ENCODE peak calls at places on chromosomes 4 and X, in nine cellular contexts. W is transverse colon, S is pancreas, K is left ventricle myocardium inferior, J is tibial artery, T is GM23338, Y is psoas muscle, U is tibial nerve, A is BE2C. L is an unnamed sample.

GRCh38 chrX:153502796-153503195 is 8.0 kb downstream of the BGN start:
- DNase-seq in U (no peak), S (no peak), K (no peak), W (no peak), T (no peak), A (no peak), Y (no peak), J (no peak), L (no peak)

GRCh38 chr4:102684605-102685052 is 76.1 kb downstream of the MANBA start:
- DNase-seq in A (no peak), K (no peak), T (no peak), S (no peak), Y (no peak), J (no peak), U (no peak), W (no peak), L (no peak)

GRCh38 chr4:22778547-22779163 is 85.9 kb downstream of the GBA3 start:
- DNase-seq in J (no peak), S (no peak), Y (no peak), U (no peak), A (peak; percentile 6), W (no peak), T (peak; percentile 6), K (no peak), L (no peak)

GRCh38 chr4:115687356-115687755 is 573.9 kb upstream of the NDST4 start:
- DNase-seq in J (no peak), S (no peak), W (no peak), T (no peak), A (no peak), U (no peak), K (no peak), Y (no peak), L (no peak)

GRCh38 chr4:30614771-30615170 is 105.4 kb upstream of the PCDH7 start:
- DNase-seq in U (no peak), W (no peak), S (no peak), K (no peak), T (no peak), A (no peak), Y (no peak), J (no peak), L (no peak)

GRCh38 chr4:791866-792630 is 33.9 kb downstream of the CPLX1 start:
- DNase-seq in K (no peak), A (no peak), Y (no peak), U (peak; percentile 14), W (peak; percentile 55), S (peak; percentile 68), T (peak; percentile 85), J (no peak), L (no peak)

GRCh38 chr4:128255906-128256305 is 31.7 kb downstream of the PGRMC2 start:
- DNase-seq in K (no peak), J (no peak), Y (no peak), W (no peak), U (no peak), A (no peak), S (no peak), T (no peak), L (no peak)

GRCh38 chr4:180558427-180558826 is 1684.8 kb upstream of the TENM3 start:
- DNase-seq in S (no peak), T (peak; percentile 30), Y (no peak), A (no peak), K (no peak), W (no peak), U (no peak), J (no peak), L (no peak)

GRCh38 chrX:130085551-130085986 is 24.7 kb downstream of the ELF4 start:
- DNase-seq in K (no peak), S (no peak), U (no peak), A (no peak), W (no peak), Y (no peak), T (no peak), J (no peak), L (no peak)

GRCh38 chr4:169968999-169969398 is 57.2 kb downstream of the MFAP3L start:
- DNase-seq in J (no peak), T (no peak), A (no peak), W (no peak), S (no peak), Y (no peak), K (no peak), U (no peak), L (no peak)

GRCh38 chrX:39936886-39937770 is 160.6 kb downstream of the BCOR start:
- DNase-seq in U (no peak), S (no peak), K (no peak), W (no peak), J (no peak), T (no peak), A (no peak), Y (no peak), L (no peak)

DNA sequence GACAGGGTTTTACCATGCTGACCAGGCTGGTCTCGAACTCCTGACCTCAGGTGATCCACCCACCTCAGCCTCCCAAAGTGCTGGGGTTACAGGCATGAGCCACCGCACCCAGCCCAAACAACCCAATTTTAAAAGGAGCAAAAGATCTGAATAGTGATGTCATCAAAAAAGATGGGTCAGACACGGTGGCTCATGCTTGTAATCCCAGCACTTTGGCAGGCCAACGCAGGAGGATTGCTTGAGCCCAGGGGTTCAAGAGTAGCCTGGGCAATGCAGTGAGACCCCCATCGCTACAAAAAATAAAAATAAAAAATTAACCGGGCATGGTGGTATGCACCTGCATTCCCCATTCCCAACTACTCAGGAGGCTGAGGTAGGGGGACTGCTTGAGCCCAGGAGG is 6.1 kb downstream of the ELF2 start:
- DNase-seq in T (no peak), J (no peak), S (no peak), U (no peak), W (no peak), A (no peak), Y (no peak), K (no peak), L (no peak)
- H3K4me1 ChIP-seq in T (peaks cover 68% of the 10 kb centered on the region), J (peaks cover 45% of the 10 kb centered on the region), S (no peaks in the 10 kb centered on the region), U (no peaks in the 10 kb centered on the region), W (peaks cover 23% of the 10 kb centered on the region), A (peaks cover 5% of the 10 kb centered on the region), Y (peaks cover 53% of the 10 kb centered on the region), K (peaks cover 70% of the 10 kb centered on the region), L (peaks cover 9% of the 10 kb centered on the region)

GRCh38 chr4:6662591-6662990 is 22.1 kb downstream of the MRFAP1 start:
- DNase-seq in J (no peak), A (no peak), T (no peak), S (no peak), W (no peak), Y (no peak), K (no peak), U (no peak), L (no peak)
- H3K27me3 ChIP-seq in J (no peaks in the 10 kb centered on the region), A (no peaks in the 10 kb centered on the region), T (peaks cover 62% of the 10 kb centered on the region), S (no peaks in the 10 kb centered on the region), W (peaks cover 40% of the 10 kb centered on the region), Y (no peaks in the 10 kb centered on the region), K (peaks cover 46% of the 10 kb centered on the region), U (no peaks in the 10 kb centered on the region), L (no peaks in the 10 kb centered on the region)

DNA sequence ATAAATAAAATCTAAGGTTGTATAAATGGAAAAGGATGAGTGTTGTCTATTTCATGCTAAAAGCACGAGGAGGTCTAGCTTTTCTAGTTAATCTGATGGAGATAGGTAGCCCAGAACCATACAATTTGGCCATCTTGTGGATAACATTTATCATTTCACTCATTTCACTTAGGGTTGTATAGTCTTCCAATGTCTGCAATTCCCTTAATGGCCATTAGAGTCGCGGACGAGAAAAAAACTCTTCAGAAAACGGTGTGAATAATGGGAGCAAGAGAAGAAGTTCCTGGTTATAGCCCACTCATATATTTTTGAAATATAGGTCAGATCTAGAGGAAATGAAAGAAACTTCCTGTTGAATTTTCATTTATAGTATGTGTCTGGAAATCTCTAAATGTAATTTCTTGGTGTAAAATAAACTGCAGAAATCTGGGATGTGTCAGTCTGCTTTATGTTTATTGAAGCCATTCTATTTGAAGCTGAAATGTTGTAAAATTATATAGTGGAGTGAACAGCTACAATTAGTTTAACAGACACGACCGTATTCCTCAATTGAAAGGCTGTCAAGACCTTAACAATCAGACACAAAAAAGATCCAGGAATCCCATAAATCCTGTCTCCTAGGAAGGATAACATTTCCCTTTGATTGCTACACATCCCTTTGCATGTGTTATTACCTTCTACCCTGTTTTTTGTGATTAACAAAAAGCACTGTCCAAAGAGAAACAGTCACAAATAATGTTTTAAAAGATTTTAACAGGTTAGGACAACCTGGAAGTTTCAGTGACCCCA is 47.7 kb upstream of the MGST2 start:
- DNase-seq in T (peak; percentile 63), A (no peak), K (no peak), W (no peak), J (no peak), S (no peak), Y (no peak), U (no peak), L (no peak)
- TF ChIP-seq CTCF in T (peak; percentile 34), A (peak; percentile 51), K (peak; percentile 50), W (peak; percentile 46), J (peak; percentile 52), S (no peak), Y (peak; percentile 34), U (no peak), L (peak; percentile 30)

GRCh38 chr4:77921701-77922100 is 59.1 kb downstream of the MRPL1 start:
- DNase-seq in T (no peak), W (no peak), K (no peak), A (no peak), Y (no peak), S (no peak), J (no peak), U (no peak), L (no peak)

GRCh38 chr4:77922158-77923094 is 59.8 kb downstream of the MRPL1 start:
- DNase-seq in S (no peak), T (no peak), A (no peak), U (no peak), K (no peak), J (no peak), Y (no peak), W (no peak), L (no peak)

GRCh38 chr4:77917601-77918000 is 55.0 kb downstream of the MRPL1 start:
- DNase-seq in A (no peak), W (peak; percentile 12), S (no peak), U (no peak), Y (no peak), T (no peak), J (no peak), K (no peak), L (no peak)

GRCh38 chr4:77917075-77917474 is 54.4 kb downstream of the MRPL1 start:
- DNase-seq in Y (no peak), S (no peak), K (no peak), J (no peak), A (no peak), W (no peak), T (no peak), U (no peak), L (no peak)

DNA sequence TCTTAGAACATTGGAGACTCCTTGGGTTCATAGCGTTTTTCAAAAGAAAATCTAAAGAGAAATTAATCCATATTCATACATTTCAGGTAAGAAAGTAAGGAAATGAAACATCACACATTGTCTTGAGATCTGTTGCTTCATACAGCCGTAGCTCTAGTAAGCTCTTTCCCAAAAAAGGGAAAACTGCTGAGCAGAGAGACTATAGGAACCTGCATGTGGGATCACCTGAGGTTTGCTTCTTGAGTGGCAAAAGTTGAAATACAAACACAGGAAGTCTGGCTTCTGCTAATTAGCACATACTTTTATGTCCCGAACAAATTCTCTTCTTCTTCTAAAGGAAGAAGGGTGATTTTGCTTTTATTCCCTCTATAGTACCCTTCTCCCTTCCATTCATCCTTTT is 57.7 kb downstream of the MRPL1 start:
- DNase-seq in U (no peak), T (peak; percentile 15), J (no peak), S (no peak), W (no peak), A (no peak), K (no peak), Y (no peak), L (no peak)
- H3K4me1 ChIP-seq in U (no peaks in the 10 kb centered on the region), T (no peaks in the 10 kb centered on the region), J (no peaks in the 10 kb centered on the region), S (no peaks in the 10 kb centered on the region), W (no peaks in the 10 kb centered on the region), A (no peaks in the 10 kb centered on the region), K (peaks cover 18% of the 10 kb centered on the region), Y (no peaks in the 10 kb centered on the region), L (no peaks in the 10 kb centered on the region)